ENCODE peak calls at places on chromosomes 4 and X, in ten cellular contexts. O is spleen, K is fibroblast of pulmonary artery, I is fibroblast of lung, Q is HFF-Myc, Z is MCF 10A, B is mammary epithelial cell, Y is heart left ventricle, A is astrocyte of the spinal cord, N is glutamatergic neuron. L is an unnamed sample.

GRCh38 chr4:20687894-20688293 is 12.4 kb upstream of the PACRGL start:
- DNase-seq in N (no peak), K (peak), I (peak), Z (peak), A (peak), Y (no peak), B (peak), Q (peak), O (no peak), L (no peak)

GRCh38 chrX:2614911-2615310 is 76.2 kb upstream of the CD99 start:
- DNase-seq in B (peak), Z (no peak), N (no peak), Q (peak), A (peak), I (peak), K (peak), O (no peak), Y (no peak), L (no peak)

GRCh38 chr4:4247711-4248035 is 350 bp downstream of the TMEM128 start:
- DNase-seq in Z (no peak), N (no peak), A (no peak), O (no peak), I (no peak), Q (no peak), K (no peak), B (no peak), Y (no peak), L (peak)

GRCh38 chr4:79083406-79084010 is 144.3 kb upstream of the PAQR3 start:
- DNase-seq in Y (peak), B (no peak), A (peak), O (no peak), K (no peak), Q (no peak), Z (no peak), N (no peak), I (no peak), L (no peak)

GRCh38 chrX:77087529-77088169 is 359.5 kb upstream of the FGF16 start:
- DNase-seq in Z (peak), O (no peak), N (no peak), Q (no peak), Y (peak), K (peak), B (no peak), A (peak), I (peak), L (no peak)

GRCh38 chr4:34516524-34516923 is 1727.8 kb downstream of the ARAP2 start:
- DNase-seq in I (no peak), B (no peak), O (no peak), K (no peak), Q (no peak), A (no peak), N (no peak), Z (no peak), Y (no peak), L (no peak)

GRCh38 chr4:87819281-87819919 is 13.4 kb upstream of the MEPE start:
- DNase-seq in I (peak), Q (peak), A (peak), N (no peak), K (peak), Z (peak), B (peak), Y (no peak), O (no peak), L (no peak)

GRCh38 chr4:98150092-98150761 is 7.0 kb upstream of the STPG2 start:
- DNase-seq in I (peak), Q (no peak), B (no peak), O (no peak), A (peak), K (peak), Y (no peak), Z (peak), N (no peak), L (no peak)

GRCh38 chrX:46381630-46382029 is 163.6 kb downstream of the ZNF674 start:
- DNase-seq in B (peak), I (no peak), N (peak), Q (no peak), K (peak), Y (no peak), O (no peak), A (no peak), Z (peak), L (peak)

GRCh38 chr4:169620846-169621228 is 459 bp downstream of the CLCN3 start:
- DNase-seq in Q (no peak), B (peak), A (peak), K (no peak), Y (no peak), I (no peak), Z (peak), N (no peak), O (no peak), L (no peak)

GRCh38 chr4:99754756-99755155 is 61.9 kb upstream of the DAPP1 start:
- DNase-seq in Z (peak), K (peak), N (no peak), Q (no peak), A (no peak), B (no peak), I (peak), O (no peak), Y (no peak), L (no peak)

GRCh38 chr4:74768857-74769525 is 25.3 kb downstream of the BTC start:
- DNase-seq in Z (peak), B (peak), Q (peak), A (peak), O (no peak), K (peak), I (peak), Y (no peak), N (no peak), L (no peak)

GRCh38 chrX:103531002-103531401 is 11.7 kb upstream of the RAB40A start:
- DNase-seq in Q (peak), I (peak), O (no peak), K (peak), N (no peak), Y (no peak), B (no peak), Z (no peak), A (peak), L (no peak)

GRCh38 chr4:94548571-94548970 is 96.8 kb downstream of the PDLIM5 start:
- DNase-seq in B (peak), K (peak), N (no peak), Q (no peak), I (peak), Z (peak), A (peak), Y (peak), O (no peak), L (no peak)

GRCh38 chr4:6008092-6008551 is 10.1 kb downstream of the C4orf50 start:
- DNase-seq in K (no peak), Z (no peak), Y (no peak), B (peak), Q (no peak), A (no peak), O (peak), I (no peak), N (peak), L (no peak)

GRCh38 chrX:119692241-119693031 is 532 bp downstream of the SEPTIN6 start:
- DNase-seq in O (peak), Q (no peak), A (peak), Y (peak), B (peak), K (peak), I (peak), N (peak), Z (peak), L (peak)

GRCh38 chr4:185796176-185796575 is 15.8 kb downstream of the SORBS2 start:
- DNase-seq in I (no peak), Q (no peak), Z (no peak), N (no peak), A (no peak), K (peak), B (no peak), Y (no peak), O (no peak), L (no peak)

GRCh38 chr4:1383728-1384591 is 22.3 kb downstream of the NKX1-1 start:
- DNase-seq in I (no peak), Z (no peak), N (peak), B (no peak), Q (no peak), K (no peak), A (no peak), Y (no peak), O (peak), L (no peak)

GRCh38 chr4:4984186-4984585 is 35.1 kb downstream of the CYTL1 start:
- DNase-seq in N (no peak), O (no peak), Q (no peak), Z (no peak), A (no peak), K (no peak), I (no peak), B (peak), Y (no peak), L (no peak)

GRCh38 chrX:65195621-65196020 is 219.4 kb upstream of the ZC4H2 start:
- DNase-seq in O (no peak), K (no peak), Q (no peak), B (no peak), Y (no peak), Z (no peak), I (no peak), A (no peak), N (no peak), L (no peak)

GRCh38 chrX:136431625-136432024 is 56.1 kb upstream of the BRS3 start:
- DNase-seq in O (no peak), A (no peak), Z (no peak), Y (no peak), I (no peak), K (no peak), B (no peak), Q (no peak), N (no peak), L (no peak)

GRCh38 chr4:83152771-83153170 is 38.2 kb upstream of the PLAC8 start:
- DNase-seq in B (no peak), Y (no peak), Z (no peak), N (no peak), A (no peak), Q (no peak), I (no peak), O (no peak), K (no peak), L (no peak)

GRCh38 chr4:48670587-48670986 is 109.5 kb downstream of the FRYL start:
- DNase-seq in N (no peak), O (no peak), Y (no peak), B (no peak), Z (no peak), I (no peak), Q (no peak), K (no peak), A (no peak), L (no peak)

GRCh38 chr4:8427761-8428287 is 12.7 kb downstream of the ACOX3 start:
- DNase-seq in Q (no peak), N (no peak), O (no peak), K (peak), B (peak), Z (peak), A (peak), Y (peak), I (peak), L (peak)

GRCh38 chr4:16695896-16696295 is 202.5 kb downstream of the LDB2 start:
- DNase-seq in K (no peak), Q (no peak), O (no peak), I (no peak), N (no peak), B (no peak), Y (no peak), Z (no peak), A (no peak), L (no peak)
- TF ChIP-seq CTCF in K (no peak), Q (no peak), O (no peak), I (no peak), N (no peak), B (no peak), Y (no peak), Z (no peak), A (no peak), L (no peak)

DNA sequence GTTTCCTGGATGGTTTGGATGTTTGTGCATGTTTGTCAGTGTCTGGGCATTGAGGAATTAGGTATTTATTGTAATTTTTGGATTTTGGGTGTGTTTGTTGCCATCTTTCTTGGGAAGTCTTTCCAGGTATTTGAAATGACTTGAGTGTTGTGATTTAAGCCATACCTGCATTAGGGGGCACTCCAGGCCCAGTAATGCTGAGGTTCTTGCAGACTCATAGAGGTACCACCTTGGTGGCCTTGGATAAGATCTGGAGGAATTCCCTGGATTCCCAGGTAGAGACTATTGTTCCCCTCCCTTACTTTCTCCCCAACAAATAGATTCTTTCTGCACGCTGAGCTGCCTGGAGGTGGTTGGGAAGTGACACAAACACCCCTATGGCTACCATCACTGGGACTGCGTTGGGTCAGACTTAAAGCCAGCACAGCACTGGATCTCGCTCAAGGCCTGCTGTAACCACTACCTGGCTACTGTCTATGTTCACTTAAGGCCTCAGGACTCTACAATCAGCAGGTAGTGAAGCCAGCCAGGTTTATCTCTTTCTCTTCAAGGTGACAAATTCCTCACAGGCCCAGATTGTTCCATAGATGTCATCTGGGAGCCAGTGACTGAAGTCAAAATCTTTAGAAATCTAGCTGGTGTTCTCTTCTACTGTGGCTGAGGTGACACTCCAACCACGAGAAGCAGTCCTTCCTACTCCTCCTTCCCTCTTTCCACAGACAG is 643.6 kb downstream of the PDHA2 start:
- DNase-seq in Y (no peak), A (no peak), O (no peak), K (no peak), I (no peak), Z (no peak), N (no peak), Q (no peak), B (no peak), L (no peak)
- TF ChIP-seq CTCF in Y (no peak), A (peak), O (no peak), K (no peak), I (no peak), Z (no peak), N (no peak), Q (no peak), B (no peak), L (no peak)

DNA sequence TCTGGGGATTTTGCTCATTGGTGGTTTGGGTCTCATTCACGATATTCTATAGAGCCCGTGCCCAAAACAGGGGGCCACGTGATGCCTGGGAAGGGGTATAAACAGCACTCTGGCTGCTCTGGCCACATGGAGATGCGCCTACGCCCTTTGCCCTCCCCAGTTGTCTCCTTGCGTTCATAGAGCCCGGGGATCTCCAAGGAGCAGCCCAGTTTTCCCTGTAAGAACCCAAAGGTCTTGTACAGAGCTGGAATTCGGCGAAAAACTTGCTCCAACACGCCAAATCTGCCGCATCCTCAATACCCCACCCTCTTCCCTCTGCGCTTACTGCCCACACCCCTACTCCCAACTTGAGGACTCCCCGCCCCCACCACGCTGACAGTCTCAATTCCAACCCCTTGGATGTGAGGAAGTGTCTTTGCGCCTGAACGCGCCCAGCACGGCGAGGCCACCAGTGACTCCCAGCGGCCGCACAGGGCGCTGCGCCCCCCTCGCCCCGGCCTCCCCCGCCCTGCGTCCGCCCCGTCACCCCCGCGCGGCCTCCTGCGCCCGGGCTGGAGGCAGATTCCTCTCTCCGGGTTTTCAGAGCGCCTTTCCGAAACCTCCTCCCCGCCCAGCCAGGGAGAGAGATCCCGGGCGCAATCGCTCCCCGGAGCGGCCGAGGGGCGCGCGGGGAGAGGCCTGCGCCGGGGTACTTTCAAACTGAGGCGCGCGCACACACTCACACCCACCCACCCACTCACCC is at the start of gene NHS:
- DNase-seq in B (peak), Z (peak), K (peak), Q (no peak), N (peak), O (peak), A (peak), I (peak), Y (peak), L (no peak)
- TF ChIP-seq CTCF in B (no peak), Z (peak), K (peak), Q (peak), N (peak), O (no peak), A (peak), I (peak), Y (peak), L (no peak)

GRCh38 chr4:174631901-174632758 is 109.8 kb upstream of the HPGD start:
- DNase-seq in B (peak), N (no peak), I (peak), A (peak), K (peak), Y (no peak), Z (peak), O (no peak), Q (peak), L (peak)
- TF ChIP-seq CTCF in B (peak), N (peak), I (peak), A (peak), K (peak), Y (peak), Z (peak), O (peak), Q (peak), L (peak)

GRCh38 chr4:158670975-158671664 is 567 bp downstream of the C4orf46 start:
- DNase-seq in B (peak), Z (peak), O (peak), I (peak), N (peak), Y (peak), A (peak), K (peak), Q (peak), L (peak)

GRCh38 chr4:158669310-158669709 is 2.4 kb downstream of the C4orf46 start:
- DNase-seq in A (no peak), N (no peak), B (no peak), K (no peak), I (no peak), Y (no peak), Z (no peak), O (no peak), Q (no peak), L (no peak)

GRCh38 chr4:158671665-158671914 is at the start of gene C4orf46:
- DNase-seq in Q (no peak), Z (no peak), K (no peak), O (no peak), B (no peak), Y (no peak), N (no peak), I (no peak), A (no peak), L (no peak)

GRCh38 chr4:158673633-158674032 is 1.5 kb downstream of the ETFDH start:
- DNase-seq in O (no peak), B (no peak), Q (no peak), N (no peak), Z (no peak), I (no peak), K (no peak), Y (no peak), A (no peak), L (no peak)

DNA sequence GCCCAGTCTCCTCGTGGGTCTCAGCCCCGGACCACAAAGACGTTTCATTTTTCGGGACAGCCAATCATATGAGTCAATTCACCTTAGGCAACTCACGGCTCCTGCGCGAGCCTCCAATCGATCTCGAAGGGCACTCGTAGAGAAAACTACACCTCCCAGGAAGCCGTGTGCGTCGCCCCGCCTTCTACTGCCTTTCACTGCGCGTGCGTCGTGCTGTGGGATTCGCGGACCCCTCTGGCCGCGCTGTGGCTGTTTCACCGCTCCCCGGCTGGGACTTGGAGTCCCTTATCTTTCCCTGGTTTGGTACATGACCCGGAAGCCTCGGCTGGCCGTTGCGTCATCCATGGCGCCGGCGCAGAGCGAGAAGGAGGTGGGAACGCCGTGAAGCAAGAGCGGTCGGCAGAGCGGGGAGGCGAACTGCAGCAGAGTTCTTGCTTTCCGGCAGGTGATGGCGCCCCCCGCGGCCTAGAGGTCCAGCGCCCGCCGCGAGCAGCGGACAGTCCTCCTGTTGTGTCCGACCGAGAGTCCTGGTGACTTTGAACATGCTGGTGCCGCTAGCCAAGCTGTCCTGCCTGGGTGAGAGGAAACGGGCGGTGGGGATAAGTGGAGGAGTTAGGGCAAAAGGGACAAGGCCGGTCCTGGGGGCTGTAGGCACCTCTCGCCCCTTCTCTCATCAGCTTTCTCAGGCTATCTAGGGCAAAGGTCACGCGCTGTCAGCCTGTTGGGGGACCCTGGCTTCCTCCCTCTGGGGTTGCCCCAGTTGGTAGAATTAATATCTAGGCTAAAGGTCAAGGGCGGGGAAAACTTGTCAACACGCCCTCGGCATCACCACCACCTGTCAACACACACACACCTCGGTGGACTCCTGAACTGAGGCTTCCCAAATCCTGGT is at the start of gene ETFDH:
- DNase-seq in N (peak), K (peak), Q (peak), I (peak), O (peak), Z (peak), A (peak), B (peak), Y (peak), L (peak)
- TF ChIP-seq CTCF in N (peak), K (peak), Q (peak), I (peak), O (peak), Z (peak), A (peak), B (peak), Y (peak), L (peak)

DNA sequence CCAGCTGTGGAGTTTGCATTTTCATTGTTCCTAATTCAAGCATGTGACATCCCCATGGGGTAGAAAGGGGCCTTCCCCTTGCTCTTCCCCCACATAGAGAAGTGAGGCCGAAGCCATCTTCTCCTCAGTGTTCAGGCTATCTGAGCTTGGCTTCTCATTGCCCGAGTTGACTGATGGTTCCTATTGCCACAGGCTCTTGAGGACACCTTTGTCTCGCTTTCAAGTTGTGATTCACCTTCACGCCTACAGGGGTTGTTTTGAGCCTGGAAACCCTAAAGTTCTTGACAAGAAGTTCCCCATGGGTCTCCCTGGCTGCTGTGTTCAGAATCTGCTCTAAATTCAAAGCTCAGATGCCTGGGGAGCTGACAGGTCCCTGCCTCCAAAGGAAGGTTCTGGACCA is 24.9 kb downstream of the CCNQ start:
- DNase-seq in I (no peak), Y (no peak), K (no peak), Z (no peak), N (no peak), Q (no peak), A (no peak), B (no peak), O (no peak), L (peak)
- TF ChIP-seq CTCF in I (no peak), Y (no peak), K (no peak), Z (no peak), N (no peak), Q (no peak), A (no peak), B (no peak), O (no peak), L (no peak)